ENCODE peak calls at places on chromosomes 5 and 9, in eight cellular contexts. One of them, this sample, is unnamed.

GRCh38 chr9:130183133-130183762 is 11.0 kb downstream of the NCS1 start:
- DNase-seq in heart left ventricle: no peak
- DNase-seq in DND-41: no peak
- DNase-seq in left ventricle myocardium inferior: no peak
- DNase-seq in tibial artery: peak; percentile 93
- DNase-seq in thyroid gland: peak; percentile 93
- DNase-seq in RWPE1: no peak
- DNase-seq in ovary: no peak
- DNase-seq in this sample: no peak

GRCh38 chr5:68276740-68277139 is 61.2 kb downstream of the PIK3R1 start:
- DNase-seq in heart left ventricle: no peak
- DNase-seq in DND-41: no peak
- DNase-seq in left ventricle myocardium inferior: no peak
- DNase-seq in tibial artery: no peak
- DNase-seq in thyroid gland: no peak
- DNase-seq in RWPE1: no peak
- DNase-seq in ovary: no peak
- DNase-seq in this sample: no peak

GRCh38 chr5:150396247-150396646 is 16.5 kb downstream of the CD74 start:
- DNase-seq in heart left ventricle: no peak
- DNase-seq in DND-41: no peak
- DNase-seq in left ventricle myocardium inferior: no peak
- DNase-seq in tibial artery: no peak
- DNase-seq in thyroid gland: no peak
- DNase-seq in RWPE1: no peak
- DNase-seq in ovary: no peak
- DNase-seq in this sample: no peak

GRCh38 chr5:132089363-132089762 is 15.8 kb downstream of the CSF2 start:
- DNase-seq in heart left ventricle: no peak
- DNase-seq in DND-41: no peak
- DNase-seq in left ventricle myocardium inferior: no peak
- DNase-seq in tibial artery: peak; percentile 17
- DNase-seq in thyroid gland: no peak
- DNase-seq in RWPE1: peak; percentile 42
- DNase-seq in ovary: no peak
- DNase-seq in this sample: no peak

GRCh38 chr5:122896598-122897282 is 51.3 kb downstream of the SNX24 start:
- DNase-seq in heart left ventricle: no peak
- DNase-seq in DND-41: no peak
- DNase-seq in left ventricle myocardium inferior: no peak
- DNase-seq in tibial artery: no peak
- DNase-seq in thyroid gland: no peak
- DNase-seq in RWPE1: peak; percentile 20
- DNase-seq in ovary: no peak
- DNase-seq in this sample: no peak

GRCh38 chr9:16398676-16399075 is 471.8 kb downstream of the BNC2 start:
- DNase-seq in heart left ventricle: no peak
- DNase-seq in DND-41: no peak
- DNase-seq in left ventricle myocardium inferior: no peak
- DNase-seq in tibial artery: no peak
- DNase-seq in thyroid gland: no peak
- DNase-seq in RWPE1: no peak
- DNase-seq in ovary: no peak
- DNase-seq in this sample: no peak

GRCh38 chr9:34869390-34869789 is 88.7 kb upstream of the PHF24 start:
- DNase-seq in heart left ventricle: no peak
- DNase-seq in DND-41: no peak
- DNase-seq in left ventricle myocardium inferior: no peak
- DNase-seq in tibial artery: no peak
- DNase-seq in thyroid gland: no peak
- DNase-seq in RWPE1: no peak
- DNase-seq in ovary: no peak
- DNase-seq in this sample: no peak

GRCh38 chr5:145975361-145976066 is 39.1 kb downstream of the SH3RF2 start:
- DNase-seq in heart left ventricle: no peak
- DNase-seq in DND-41: no peak
- DNase-seq in left ventricle myocardium inferior: no peak
- DNase-seq in tibial artery: peak; percentile 70
- DNase-seq in thyroid gland: peak; percentile 12
- DNase-seq in RWPE1: peak; percentile 65
- DNase-seq in ovary: no peak
- DNase-seq in this sample: no peak

GRCh38 chr9:3027260-3027659 is 183.4 kb upstream of the PUM3 start:
- DNase-seq in heart left ventricle: no peak
- DNase-seq in DND-41: no peak
- DNase-seq in left ventricle myocardium inferior: no peak
- DNase-seq in tibial artery: no peak
- DNase-seq in thyroid gland: no peak
- DNase-seq in RWPE1: no peak
- DNase-seq in ovary: no peak
- DNase-seq in this sample: no peak

GRCh38 chr5:15615859-15616258 is 115.9 kb downstream of the FBXL7 start:
- DNase-seq in heart left ventricle: no peak
- DNase-seq in DND-41: no peak
- DNase-seq in left ventricle myocardium inferior: no peak
- DNase-seq in tibial artery: no peak
- DNase-seq in thyroid gland: no peak
- DNase-seq in RWPE1: no peak
- DNase-seq in ovary: no peak
- DNase-seq in this sample: no peak

GRCh38 chr9:97845130-97845529 is 7.9 kb upstream of the FOXE1 start:
- DNase-seq in heart left ventricle: no peak
- DNase-seq in DND-41: no peak
- DNase-seq in left ventricle myocardium inferior: no peak
- DNase-seq in tibial artery: no peak
- DNase-seq in thyroid gland: no peak
- DNase-seq in RWPE1: no peak
- DNase-seq in ovary: no peak
- DNase-seq in this sample: no peak

GRCh38 chr9:99093492-99093791 is 11.5 kb upstream of the TGFBR1 start:
- DNase-seq in heart left ventricle: no peak
- DNase-seq in DND-41: no peak
- DNase-seq in left ventricle myocardium inferior: no peak
- DNase-seq in tibial artery: no peak
- DNase-seq in thyroid gland: no peak
- DNase-seq in RWPE1: no peak
- DNase-seq in ovary: no peak
- DNase-seq in this sample: no peak

GRCh38 chr9:116154334-116154975 is 864 bp downstream of the PAPPA start:
- DNase-seq in heart left ventricle: peak; percentile 46
- DNase-seq in DND-41: no peak
- DNase-seq in left ventricle myocardium inferior: peak; percentile 22
- DNase-seq in tibial artery: no peak
- DNase-seq in thyroid gland: peak; percentile 24
- DNase-seq in RWPE1: peak; percentile 26
- DNase-seq in ovary: peak; percentile 36
- DNase-seq in this sample: no peak

GRCh38 chr5:34053133-34053532 is 10.1 kb upstream of the C1QTNF3 start:
- DNase-seq in heart left ventricle: no peak
- DNase-seq in DND-41: no peak
- DNase-seq in left ventricle myocardium inferior: no peak
- DNase-seq in tibial artery: no peak
- DNase-seq in thyroid gland: no peak
- DNase-seq in RWPE1: peak; percentile 55
- DNase-seq in ovary: no peak
- DNase-seq in this sample: no peak

GRCh38 chr5:1055896-1056610 is 47.5 kb downstream of the NKD2 start:
- DNase-seq in heart left ventricle: peak; percentile 62
- DNase-seq in DND-41: no peak
- DNase-seq in left ventricle myocardium inferior: peak; percentile 14
- DNase-seq in tibial artery: no peak
- DNase-seq in thyroid gland: no peak
- DNase-seq in RWPE1: no peak
- DNase-seq in ovary: no peak
- DNase-seq in this sample: no peak

GRCh38 chr5:169786219-169786618 is 149.1 kb downstream of the DOCK2 start:
- DNase-seq in heart left ventricle: no peak
- DNase-seq in DND-41: no peak
- DNase-seq in left ventricle myocardium inferior: no peak
- DNase-seq in tibial artery: no peak
- DNase-seq in thyroid gland: no peak
- DNase-seq in RWPE1: no peak
- DNase-seq in ovary: no peak
- DNase-seq in this sample: no peak

GRCh38 chr5:146007270-146007669 is 70.9 kb downstream of the SH3RF2 start:
- DNase-seq in heart left ventricle: no peak
- DNase-seq in DND-41: no peak
- DNase-seq in left ventricle myocardium inferior: no peak
- DNase-seq in tibial artery: no peak
- DNase-seq in thyroid gland: no peak
- DNase-seq in RWPE1: no peak
- DNase-seq in ovary: no peak
- DNase-seq in this sample: no peak

GRCh38 chr5:54603372-54603771 is 85.8 kb downstream of the SNX18 start:
- DNase-seq in heart left ventricle: no peak
- DNase-seq in DND-41: no peak
- DNase-seq in left ventricle myocardium inferior: no peak
- DNase-seq in tibial artery: no peak
- DNase-seq in thyroid gland: no peak
- DNase-seq in RWPE1: no peak
- DNase-seq in ovary: no peak
- DNase-seq in this sample: no peak

GRCh38 chr9:31304576-31304975 is 1079.9 kb upstream of the ACO1 start:
- DNase-seq in heart left ventricle: no peak
- DNase-seq in DND-41: no peak
- DNase-seq in left ventricle myocardium inferior: no peak
- DNase-seq in tibial artery: no peak
- DNase-seq in thyroid gland: no peak
- DNase-seq in RWPE1: peak; percentile 68
- DNase-seq in ovary: no peak
- DNase-seq in this sample: no peak

GRCh38 chr5:112004867-112005532 is 248.0 kb upstream of the NREP start:
- DNase-seq in heart left ventricle: no peak
- DNase-seq in DND-41: no peak
- DNase-seq in left ventricle myocardium inferior: no peak
- DNase-seq in tibial artery: no peak
- DNase-seq in thyroid gland: no peak
- DNase-seq in RWPE1: no peak
- DNase-seq in ovary: no peak
- DNase-seq in this sample: no peak

GRCh38 chr5:150411245-150411979 is 1.3 kb downstream of the CD74 start:
- DNase-seq in heart left ventricle: no peak
- DNase-seq in DND-41: no peak
- DNase-seq in left ventricle myocardium inferior: peak; percentile 53
- DNase-seq in tibial artery: no peak
- DNase-seq in thyroid gland: peak; percentile 61
- DNase-seq in RWPE1: no peak
- DNase-seq in ovary: no peak
- DNase-seq in this sample: no peak

GRCh38 chr5:58452566-58453258 is 7.2 kb downstream of the PLK2 start:
- DNase-seq in heart left ventricle: no peak
- DNase-seq in DND-41: no peak
- DNase-seq in left ventricle myocardium inferior: no peak
- DNase-seq in tibial artery: no peak
- DNase-seq in thyroid gland: no peak
- DNase-seq in RWPE1: no peak
- DNase-seq in ovary: no peak
- DNase-seq in this sample: no peak

GRCh38 chr5:129921204-129921603 is 16.9 kb downstream of the CHSY3 start:
- DNase-seq in heart left ventricle: no peak
- DNase-seq in DND-41: no peak
- DNase-seq in left ventricle myocardium inferior: no peak
- DNase-seq in tibial artery: no peak
- DNase-seq in thyroid gland: no peak
- DNase-seq in RWPE1: no peak
- DNase-seq in ovary: no peak
- DNase-seq in this sample: no peak

GRCh38 chr9:136537411-136537810 is 8.4 kb downstream of the NOTCH1 start:
- DNase-seq in heart left ventricle: no peak
- DNase-seq in DND-41: no peak
- DNase-seq in left ventricle myocardium inferior: no peak
- DNase-seq in tibial artery: no peak
- DNase-seq in thyroid gland: no peak
- DNase-seq in RWPE1: no peak
- DNase-seq in ovary: no peak
- DNase-seq in this sample: no peak
- H3K27ac ChIP-seq in heart left ventricle: peak overlapping the region; percentile 95
- H3K27ac ChIP-seq in DND-41: peak overlapping the region; percentile 20
- H3K27ac ChIP-seq in left ventricle myocardium inferior: peak overlapping the region; percentile 98
- H3K27ac ChIP-seq in tibial artery: no peak overlapping the region
- H3K27ac ChIP-seq in thyroid gland: no peak overlapping the region
- H3K27ac ChIP-seq in RWPE1: peak overlapping the region; percentile 100
- H3K27ac ChIP-seq in ovary: no peak overlapping the region
- H3K27ac ChIP-seq in this sample: peak overlapping the region; percentile 94

GRCh38 chr9:14346301-14346721 is 32.4 kb upstream of the NFIB start:
- DNase-seq in heart left ventricle: no peak
- DNase-seq in DND-41: no peak
- DNase-seq in left ventricle myocardium inferior: peak; percentile 41
- DNase-seq in tibial artery: peak; percentile 84
- DNase-seq in thyroid gland: peak; percentile 32
- DNase-seq in RWPE1: no peak
- DNase-seq in ovary: no peak
- DNase-seq in this sample: no peak
- H3K27ac ChIP-seq in heart left ventricle: peak overlapping the region; percentile 94
- H3K27ac ChIP-seq in DND-41: no peak overlapping the region
- H3K27ac ChIP-seq in left ventricle myocardium inferior: peak overlapping the region; percentile 96
- H3K27ac ChIP-seq in tibial artery: peak overlapping the region; percentile 92
- H3K27ac ChIP-seq in thyroid gland: peak overlapping the region; percentile 74
- H3K27ac ChIP-seq in RWPE1: no peak overlapping the region
- H3K27ac ChIP-seq in ovary: no peak overlapping the region
- H3K27ac ChIP-seq in this sample: peak overlapping the region; percentile 82

GRCh38 chr9:37037744-37038640 is 3.9 kb upstream of the PAX5 start:
- DNase-seq in heart left ventricle: no peak
- DNase-seq in DND-41: no peak
- DNase-seq in left ventricle myocardium inferior: no peak
- DNase-seq in tibial artery: no peak
- DNase-seq in thyroid gland: no peak
- DNase-seq in RWPE1: no peak
- DNase-seq in ovary: no peak
- DNase-seq in this sample: no peak
- H3K27ac ChIP-seq in heart left ventricle: no peak overlapping the region
- H3K27ac ChIP-seq in DND-41: no peak overlapping the region
- H3K27ac ChIP-seq in left ventricle myocardium inferior: no peak overlapping the region
- H3K27ac ChIP-seq in tibial artery: no peak overlapping the region
- H3K27ac ChIP-seq in thyroid gland: no peak overlapping the region
- H3K27ac ChIP-seq in RWPE1: no peak overlapping the region
- H3K27ac ChIP-seq in ovary: no peak overlapping the region
- H3K27ac ChIP-seq in this sample: no peak overlapping the region

GRCh38 chr9:114806571-114806970 is 732 bp upstream of the TNFSF15 start:
- DNase-seq in heart left ventricle: no peak
- DNase-seq in DND-41: no peak
- DNase-seq in left ventricle myocardium inferior: no peak
- DNase-seq in tibial artery: no peak
- DNase-seq in thyroid gland: no peak
- DNase-seq in RWPE1: no peak
- DNase-seq in ovary: no peak
- DNase-seq in this sample: no peak

GRCh38 chr9:114804504-114804903 is 1.3 kb downstream of the TNFSF15 start:
- DNase-seq in heart left ventricle: peak; percentile 43
- DNase-seq in DND-41: no peak
- DNase-seq in left ventricle myocardium inferior: no peak
- DNase-seq in tibial artery: no peak
- DNase-seq in thyroid gland: peak; percentile 11
- DNase-seq in RWPE1: peak; percentile 85
- DNase-seq in ovary: no peak
- DNase-seq in this sample: no peak

GRCh38 chr9:114805670-114806551 is at the start of gene TNFSF15:
- DNase-seq in heart left ventricle: peak; percentile 55
- DNase-seq in DND-41: peak; percentile 7
- DNase-seq in left ventricle myocardium inferior: no peak
- DNase-seq in tibial artery: no peak
- DNase-seq in thyroid gland: peak; percentile 73
- DNase-seq in RWPE1: peak; percentile 90
- DNase-seq in ovary: peak; percentile 8
- DNase-seq in this sample: no peak

GRCh38 chr9:114803886-114804285 is 2.0 kb downstream of the TNFSF15 start:
- DNase-seq in heart left ventricle: no peak
- DNase-seq in DND-41: no peak
- DNase-seq in left ventricle myocardium inferior: no peak
- DNase-seq in tibial artery: no peak
- DNase-seq in thyroid gland: no peak
- DNase-seq in RWPE1: no peak
- DNase-seq in ovary: no peak
- DNase-seq in this sample: no peak

GRCh38 chr9:114803459-114803858 is 2.4 kb downstream of the TNFSF15 start:
- DNase-seq in heart left ventricle: no peak
- DNase-seq in DND-41: no peak
- DNase-seq in left ventricle myocardium inferior: peak; percentile 21
- DNase-seq in tibial artery: no peak
- DNase-seq in thyroid gland: no peak
- DNase-seq in RWPE1: no peak
- DNase-seq in ovary: no peak
- DNase-seq in this sample: no peak
- H3K27ac ChIP-seq in heart left ventricle: no peak overlapping the region
- H3K27ac ChIP-seq in DND-41: no peak overlapping the region
- H3K27ac ChIP-seq in left ventricle myocardium inferior: no peak overlapping the region
- H3K27ac ChIP-seq in tibial artery: no peak overlapping the region
- H3K27ac ChIP-seq in thyroid gland: no peak overlapping the region
- H3K27ac ChIP-seq in RWPE1: no peak overlapping the region
- H3K27ac ChIP-seq in ovary: no peak overlapping the region
- H3K27ac ChIP-seq in this sample: no peak overlapping the region

This sample was measured in dorsolateral prefrontal cortex.